ENCODE peak calls at places on chromosomes 4 and X, in eight cellular contexts. D is HuH-7, O is WTC11, P is NCI-H510A treated with DMSO at 0.1 percent for 48 hours, J is T-helper 9 cell, X is NCI-H2081, M is colonic mucosa, N is cardiac fibroblast. E is an unnamed sample.

GRCh38 chr4:67103001-67103737 is 442.1 kb downstream of the CENPC start:
- DNase-seq in D (no peak), O (no peak), P (no peak), J (no peak), X (no peak), M (no peak), N (no peak), E (no peak)

GRCh38 chr4:141802324-141802723 is 165.9 kb downstream of the IL15 start:
- DNase-seq in D (no peak), O (no peak), P (no peak), J (no peak), X (no peak), M (no peak), N (peak), E (no peak)

GRCh38 chr4:71259911-71260331 is 78.9 kb upstream of the SLC4A4 start:
- DNase-seq in D (no peak), O (no peak), P (no peak), J (no peak), X (no peak), M (no peak), N (no peak), E (no peak)

GRCh38 chrX:135536883-135537282 is 16.4 kb downstream of the INTS6L start:
- DNase-seq in D (no peak), O (no peak), P (no peak), J (no peak), X (no peak), M (no peak), N (no peak), E (no peak)

GRCh38 chrX:103953353-103953752 is 9.1 kb upstream of the TMSB15B start:
- DNase-seq in D (no peak), O (no peak), P (no peak), J (no peak), X (no peak), M (no peak), N (no peak), E (no peak)

GRCh38 chr4:133960975-133961374 is 240.6 kb downstream of the PABPC4L start:
- DNase-seq in D (no peak), O (no peak), P (no peak), J (no peak), X (no peak), M (no peak), N (no peak), E (no peak)

GRCh38 chr4:141133146-141134006 is at the start of gene RNF150:
- DNase-seq in D (peak), O (peak), P (peak), J (no peak), X (peak), M (peak), N (peak), E (peak)

GRCh38 chr4:77777135-77777777 is 41.9 kb downstream of the CNOT6L start:
- DNase-seq in D (no peak), O (no peak), P (no peak), J (no peak), X (no peak), M (no peak), N (peak), E (no peak)

GRCh38 chrX:72316408-72317079 is 10.8 kb upstream of the CITED1 start:
- DNase-seq in D (no peak), O (peak), P (peak), J (no peak), X (no peak), M (no peak), N (no peak), E (peak)

GRCh38 chr4:124804041-124804440 is 91.5 kb upstream of the ANKRD50 start:
- DNase-seq in D (no peak), O (no peak), P (no peak), J (no peak), X (no peak), M (no peak), N (no peak), E (no peak)

GRCh38 chr4:82284475-82284857 is 89.3 kb downstream of the HNRNPD start:
- DNase-seq in D (no peak), O (peak), P (no peak), J (no peak), X (no peak), M (no peak), N (no peak), E (no peak)

GRCh38 chr4:93730251-93730650 is 98.3 kb upstream of the ATOH1 start:
- DNase-seq in D (no peak), O (no peak), P (no peak), J (no peak), X (no peak), M (no peak), N (no peak), E (no peak)

GRCh38 chr4:186192068-186192751 is 843 bp downstream of the CYP4V2 start:
- DNase-seq in D (peak), O (peak), P (peak), J (no peak), X (peak), M (peak), N (peak), E (no peak)

GRCh38 chr4:94802091-94802490 is 44.3 kb downstream of the BMPR1B start:
- DNase-seq in D (no peak), O (no peak), P (peak), J (no peak), X (no peak), M (no peak), N (no peak), E (no peak)

GRCh38 chr4:76744253-76744921 is 153.6 kb downstream of the SOWAHB start:
- DNase-seq in D (no peak), O (no peak), P (no peak), J (no peak), X (no peak), M (no peak), N (peak), E (no peak)

GRCh38 chrX:72268601-72269365 is 8.3 kb downstream of the RPS4X start:
- DNase-seq in D (no peak), O (no peak), P (no peak), J (no peak), X (no peak), M (no peak), N (peak), E (no peak)

E was measured in COR-L47.